ENCODE peak calls at places on chromosomes 1 and 21, in ten cellular contexts. K is stomach; S is cardiac muscle cell; R is CD8-positive, alpha-beta T cell; H is fibroblast of pulmonary artery; A is GM23338; Q is tibial artery; M is fibroblast of villous mesenchyme; L is A549; X is lower leg skin. T is an unnamed sample.

GRCh38 chr21:45281411-45282282 is 6.0 kb downstream of the POFUT2 start:
- DNase-seq in L (no peak), Q (peak), M (no peak), H (no peak), R (no peak), K (peak), S (no peak), A (no peak), X (no peak), T (no peak)

GRCh38 chr1:93446837-93447451 is 974 bp upstream of the FNBP1L start:
- DNase-seq in K (peak), R (no peak), M (no peak), S (peak), H (peak), X (peak), L (peak), A (peak), Q (no peak), T (peak)

GRCh38 chr1:97640677-97641076 is 280.2 kb downstream of the DPYD start:
- DNase-seq in Q (no peak), M (no peak), K (no peak), H (no peak), R (no peak), A (no peak), L (no peak), S (no peak), X (no peak), T (no peak)

GRCh38 chr1:10975567-10976326 is 36.7 kb upstream of the TARDBP start:
- DNase-seq in H (peak), Q (no peak), S (peak), X (peak), K (peak), M (peak), A (no peak), R (no peak), L (peak), T (peak)

GRCh38 chr21:46150491-46151121 is 4.8 kb downstream of the FTCD start:
- DNase-seq in A (no peak), Q (peak), S (no peak), R (no peak), X (no peak), H (no peak), M (no peak), K (no peak), L (no peak), T (no peak)

GRCh38 chr1:105137543-105138444 is 1388.1 kb downstream of the AMY1C start:
- DNase-seq in S (no peak), H (no peak), K (no peak), A (peak), X (no peak), M (no peak), R (no peak), Q (no peak), L (peak), T (no peak)

GRCh38 chr21:46459356-46460112 is 843 bp downstream of the DIP2A start:
- DNase-seq in S (peak), Q (peak), X (peak), A (peak), L (no peak), M (peak), R (no peak), H (peak), K (peak), T (peak)

GRCh38 chr1:180310095-180310494 is 80.0 kb downstream of the LHX4 start:
- DNase-seq in R (no peak), M (peak), L (peak), A (no peak), K (no peak), X (no peak), H (peak), S (peak), Q (no peak), T (no peak)

GRCh38 chr1:160954158-160955104 is at the start of gene ITLN2:
- DNase-seq in S (peak), A (peak), L (peak), M (peak), R (peak), Q (no peak), X (no peak), H (peak), K (peak), T (no peak)

GRCh38 chr1:8562881-8563865 is 245.3 kb downstream of the SLC45A1 start:
- DNase-seq in M (peak), K (no peak), A (no peak), L (no peak), X (no peak), R (no peak), H (peak), Q (no peak), S (peak), T (no peak)

GRCh38 chr1:25917996-25918395 is 11.8 kb upstream of the STMN1 start:
- DNase-seq in K (no peak), S (peak), X (no peak), R (no peak), H (peak), M (peak), A (no peak), Q (no peak), L (no peak), T (no peak)

GRCh38 chr1:48109390-48110009 is 112.3 kb upstream of the TRABD2B start:
- DNase-seq in K (no peak), Q (no peak), X (peak), L (peak), S (peak), R (no peak), A (peak), H (peak), M (peak), T (peak)

GRCh38 chr1:173523329-173523728 is 46.2 kb downstream of the PRDX6 start:
- DNase-seq in S (no peak), M (no peak), R (no peak), X (no peak), K (no peak), L (no peak), H (no peak), Q (no peak), A (no peak), T (no peak)

GRCh38 chr1:201348211-201348566 is 29.3 kb downstream of the TNNT2 start:
- DNase-seq in A (peak), L (peak), K (peak), H (peak), M (peak), S (peak), Q (no peak), X (no peak), R (no peak), T (no peak)

GRCh38 chr1:222521299-222522104 is 26.4 kb downstream of the HHIPL2 start:
- DNase-seq in Q (no peak), A (no peak), L (peak), X (no peak), M (peak), H (peak), R (no peak), S (peak), K (no peak), T (no peak)

GRCh38 chr1:168465942-168466702 is 77.7 kb downstream of the XCL2 start:
- DNase-seq in R (no peak), S (peak), H (peak), M (peak), L (no peak), X (peak), A (no peak), Q (no peak), K (peak), T (peak)

GRCh38 chr1:240237305-240237721 is 145.6 kb downstream of the FMN2 start:
- DNase-seq in A (no peak), K (no peak), X (no peak), L (no peak), M (peak), R (no peak), Q (no peak), H (peak), S (peak), T (no peak)

GRCh38 chr1:10891081-10891480 is 94.6 kb upstream of the CASZ1 start:
- DNase-seq in Q (no peak), H (no peak), S (no peak), X (no peak), M (no peak), L (no peak), K (no peak), R (no peak), A (no peak), T (no peak)

GRCh38 chr1:23480187-23481025 is 3.6 kb downstream of the ASAP3 start:
- DNase-seq in X (no peak), H (no peak), Q (no peak), L (no peak), M (no peak), A (no peak), K (no peak), S (no peak), R (no peak), T (no peak)

GRCh38 chr1:201250326-201251011 is 32.8 kb upstream of the PKP1 start:
- DNase-seq in X (no peak), Q (no peak), M (no peak), H (no peak), R (no peak), A (no peak), L (no peak), K (peak), S (no peak), T (no peak)

GRCh38 chr1:162670928-162671663 is 38.8 kb downstream of the DDR2 start:
- DNase-seq in S (peak), R (no peak), K (no peak), M (peak), H (peak), L (no peak), X (no peak), A (no peak), Q (no peak), T (no peak)

GRCh38 chr1:167159782-167160181 is 60.9 kb upstream of the POU2F1 start:
- DNase-seq in Q (no peak), H (no peak), S (no peak), M (no peak), A (no peak), L (no peak), X (no peak), K (no peak), R (no peak), T (no peak)

GRCh38 chr1:1678581-1679380 is 13.8 kb downstream of the SLC35E2B start:
- DNase-seq in K (peak), H (no peak), Q (peak), L (peak), S (no peak), M (no peak), A (peak), X (no peak), R (peak), T (no peak)

GRCh38 chr21:38937844-38938243 is 132.1 kb downstream of the ETS2 start:
- DNase-seq in A (no peak), L (no peak), R (no peak), K (no peak), H (no peak), Q (no peak), M (no peak), X (no peak), S (no peak), T (no peak)

GRCh38 chr1:204992499-204992898 is 50.5 kb upstream of the CNTN2 start:
- DNase-seq in L (no peak), M (no peak), X (no peak), Q (no peak), K (peak), R (no peak), S (no peak), H (no peak), A (no peak), T (no peak)

GRCh38 chr1:101259744-101260148 is 22.9 kb downstream of the S1PR1 start:
- DNase-seq in M (peak), Q (no peak), S (peak), X (no peak), L (peak), H (peak), K (no peak), R (no peak), A (no peak), T (no peak)

GRCh38 chr1:160101717-160102522 is 3.5 kb upstream of the IGSF8 start:
- DNase-seq in S (no peak), R (no peak), H (no peak), L (no peak), K (no peak), M (peak), Q (no peak), X (no peak), A (no peak), T (no peak)

GRCh38 chr1:57897581-57897980 is 473.7 kb upstream of the DAB1 start:
- DNase-seq in L (no peak), S (no peak), K (no peak), H (no peak), M (no peak), X (no peak), A (peak), R (no peak), Q (no peak), T (no peak)

GRCh38 chr1:44553771-44554170 is 120.5 kb downstream of the TMEM53 start:
- DNase-seq in M (peak), X (no peak), L (peak), S (peak), K (no peak), Q (no peak), H (peak), R (no peak), A (no peak), T (no peak)

GRCh38 chr21:41460578-41461527 is 34.8 kb downstream of the MX1 start:
- DNase-seq in R (peak), Q (peak), K (peak), A (peak), X (peak), S (peak), M (peak), L (peak), H (peak), T (peak)

GRCh38 chr1:38454236-38454635 is 405.3 kb downstream of the RRAGC start:
- DNase-seq in H (no peak), R (no peak), A (peak), M (no peak), K (no peak), X (no peak), L (peak), S (no peak), Q (no peak), T (no peak)

GRCh38 chr1:1334835-1335234 is 3.8 kb downstream of the TAS1R3 start:
- DNase-seq in R (no peak), M (no peak), K (no peak), S (no peak), H (no peak), Q (no peak), X (no peak), A (peak), L (no peak), T (no peak)

GRCh38 chr1:3159121-3159520 is 90.1 kb downstream of the PRDM16 start:
- DNase-seq in S (no peak), K (no peak), M (no peak), L (no peak), H (no peak), R (no peak), Q (no peak), X (no peak), A (no peak), T (no peak)
- TF ChIP-seq CTCF in S (no peak), K (no peak), M (no peak), L (no peak), H (no peak), R (no peak), Q (no peak), X (no peak), A (no peak), T (no peak)

DNA sequence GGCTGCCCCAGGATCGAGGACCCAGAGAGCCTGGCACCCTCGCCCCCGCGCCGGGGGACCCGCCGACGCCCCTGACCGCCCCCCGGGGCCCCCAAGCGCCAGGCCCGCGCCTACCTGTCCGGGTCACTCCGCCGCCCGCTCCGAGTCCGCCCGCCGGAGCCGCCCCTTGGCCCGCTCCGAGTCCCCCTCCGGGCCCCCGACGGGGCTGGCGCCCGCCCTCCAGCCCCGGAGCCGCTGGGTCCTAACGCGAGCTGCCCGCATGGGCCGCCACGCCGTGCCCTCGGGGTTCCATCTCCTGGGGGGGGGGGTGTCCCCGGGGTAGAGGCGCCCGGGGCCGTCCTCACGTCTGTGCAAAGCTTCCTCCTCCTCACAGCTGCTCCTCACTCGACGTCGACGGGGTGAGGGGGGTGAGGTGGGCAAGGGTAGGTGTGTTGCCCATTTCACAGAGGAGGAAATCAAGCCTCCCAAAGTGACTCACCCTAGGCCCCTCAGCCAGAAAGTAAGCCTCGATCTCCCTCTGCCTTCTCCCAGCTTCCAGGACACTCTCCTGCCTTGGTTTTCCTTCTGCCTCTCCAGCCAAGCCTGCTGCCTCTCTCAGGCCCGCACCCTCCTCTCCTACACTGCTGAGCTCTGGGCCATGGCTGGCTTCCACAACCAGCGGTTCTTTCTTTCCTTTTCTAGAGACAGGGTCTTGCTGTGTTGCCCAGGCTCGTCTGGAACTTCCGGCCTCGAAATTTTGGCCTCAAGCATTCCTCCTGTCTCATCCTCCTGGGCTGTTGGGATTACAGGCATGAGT is at the start of gene MFAP2:
- DNase-seq in S (peak), X (no peak), L (no peak), R (no peak), K (no peak), A (peak), M (no peak), Q (no peak), H (peak), T (no peak)
- H3K4me3 ChIP-seq in S (peak), X (peak), L (no peak), R (no peak), K (peak), A (peak), M (peak), Q (peak), H (peak), T (peak)

GRCh38 chr1:32754282-32755097 is 51.9 kb upstream of the SYNC start:
- DNase-seq in K (peak), S (no peak), R (peak), H (peak), X (no peak), M (no peak), L (no peak), Q (no peak), A (peak), T (peak)
- TF ChIP-seq CTCF in K (no peak), S (no peak), R (no peak), H (no peak), X (no peak), M (no peak), L (no peak), Q (no peak), A (peak), T (no peak)

DNA sequence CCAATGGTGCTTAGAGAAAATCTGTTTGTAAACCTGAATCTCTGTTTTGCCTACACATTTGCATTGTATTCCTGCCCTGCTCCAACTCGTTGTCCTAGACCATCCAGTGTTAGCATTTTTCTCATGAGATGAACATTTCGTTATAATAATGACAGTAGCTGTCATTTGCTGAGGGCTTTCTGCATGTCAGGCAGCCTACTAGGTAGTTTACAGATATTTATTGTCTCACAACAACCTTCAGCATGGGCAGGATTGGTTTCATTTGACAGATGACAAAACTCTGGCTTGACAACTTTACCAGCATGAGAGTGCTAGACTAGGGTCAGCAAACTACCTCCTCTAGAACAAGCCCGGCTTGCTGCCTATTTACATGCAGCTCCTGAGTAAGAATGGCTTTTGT is 10.1 kb downstream of the ST6GALNAC3 start:
- DNase-seq in L (no peak), M (no peak), S (no peak), X (no peak), K (no peak), A (no peak), R (no peak), H (no peak), Q (no peak), T (no peak)
- H3K4me3 ChIP-seq in L (no peak), M (no peak), S (no peak), X (no peak), K (no peak), A (no peak), R (no peak), H (no peak), Q (no peak), T (no peak)

DNA sequence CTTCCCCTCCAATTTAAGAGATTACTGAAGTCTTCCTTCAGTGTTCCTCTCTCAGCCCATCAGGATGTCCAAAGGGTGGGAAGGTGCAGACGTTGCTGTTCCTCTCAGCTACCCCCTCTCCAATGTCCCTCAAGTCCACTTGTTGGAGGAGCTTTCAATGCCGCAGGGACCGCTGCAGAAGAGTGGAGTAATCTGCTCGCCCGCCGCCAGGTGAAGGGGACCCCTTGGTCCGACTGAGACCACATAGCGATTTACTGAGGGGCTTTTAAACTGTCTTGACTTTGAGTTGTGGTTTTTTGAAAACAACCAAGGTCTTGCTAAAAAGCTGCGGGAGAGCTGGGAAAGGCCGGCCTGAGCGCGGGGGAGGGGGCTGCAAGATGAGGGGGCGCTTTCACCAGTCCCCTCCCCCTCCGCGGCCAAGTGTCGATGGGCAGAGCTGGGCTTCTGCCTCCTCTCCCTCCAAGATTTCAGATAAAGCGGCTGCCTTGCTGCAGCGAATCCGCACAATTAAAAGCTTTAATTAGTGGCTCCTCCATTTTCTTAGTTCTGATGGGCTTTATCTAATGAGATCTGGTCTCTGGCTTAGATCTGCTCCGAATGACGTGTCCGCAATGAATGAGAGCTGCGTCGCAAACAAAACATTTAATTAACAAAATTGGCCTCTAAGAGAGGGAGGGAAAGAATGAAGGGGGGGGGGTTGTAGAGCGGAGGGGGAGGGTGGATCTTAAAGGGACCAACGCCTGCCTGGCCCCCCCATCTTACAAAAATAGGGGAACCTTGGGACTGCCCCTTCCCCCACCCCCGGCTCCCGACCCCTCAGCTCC is 5.9 kb downstream of the LMO4 start:
- DNase-seq in M (peak), K (no peak), A (peak), L (no peak), Q (no peak), R (no peak), S (no peak), H (no peak), X (no peak), T (no peak)
- TF ChIP-seq CTCF in M (peak), K (no peak), A (peak), L (no peak), Q (peak), R (no peak), S (peak), H (peak), X (no peak), T (no peak)

T was measured in prostate gland.